ENCODE peak calls at places on chromosomes 13 and 19, in eight cellular contexts. M is stomach, H is suprapubic skin, U is transverse colon, R is breast epithelium, T is prostate gland, C is upper lobe of left lung, Y is endothelial cell of umbilical vein. V is an unnamed sample.

GRCh38 chr19:45922281-45922680 is 7.7 kb upstream of the NANOS2 start:
- DNase-seq in H (no peak), M (no peak), U (no peak), R (no peak), C (no peak), T (no peak), Y (no peak), V (no peak)

GRCh38 chr19:34096020-34096915 is 76.0 kb upstream of the LSM14A start:
- DNase-seq in Y (peak), U (no peak), M (no peak), R (no peak), H (no peak), T (peak), C (no peak), V (no peak)

GRCh38 chr19:41355802-41356201 is 2.1 kb upstream of the TGFB1 start:
- DNase-seq in Y (no peak), C (no peak), M (no peak), R (no peak), H (no peak), T (no peak), U (no peak), V (no peak)

GRCh38 chr19:49497047-49497789 is 984 bp downstream of the RPS11 start:
- DNase-seq in Y (peak), M (peak), H (peak), U (peak), T (no peak), C (no peak), R (no peak), V (peak)

GRCh38 chr19:16374436-16374835 is 49.8 kb downstream of the KLF2 start:
- DNase-seq in C (no peak), T (no peak), M (no peak), Y (no peak), R (no peak), U (no peak), H (no peak), V (no peak)

GRCh38 chr19:18098891-18099622 is 1.5 kb downstream of the MAST3 start:
- DNase-seq in C (no peak), T (no peak), H (no peak), U (peak), R (no peak), Y (no peak), M (peak), V (no peak)

GRCh38 chr19:14078406-14078805 is 5.8 kb downstream of the MISP3 start:
- DNase-seq in Y (no peak), H (no peak), U (no peak), C (no peak), M (no peak), T (no peak), R (no peak), V (no peak)

GRCh38 chr13:32211788-32212187 is 103.4 kb downstream of the ZAR1L start:
- DNase-seq in T (no peak), R (no peak), Y (no peak), M (no peak), U (no peak), H (no peak), C (no peak), V (peak)

GRCh38 chr19:3950871-3951861 is 18.3 kb downstream of the NMRK2 start:
- DNase-seq in T (no peak), U (no peak), R (no peak), C (peak), Y (no peak), H (no peak), M (no peak), V (peak)

GRCh38 chr13:93951153-93951552 is 528.3 kb downstream of the DCT start:
- DNase-seq in R (no peak), M (no peak), Y (no peak), C (no peak), H (no peak), U (no peak), T (no peak), V (no peak)

GRCh38 chr19:42132030-42132628 is at the start of gene POU2F2:
- DNase-seq in M (peak), H (no peak), T (no peak), Y (no peak), C (peak), R (no peak), U (peak), V (no peak)

GRCh38 chr13:41900918-41901317 is 60.0 kb downstream of the VWA8 start:
- DNase-seq in U (no peak), T (no peak), M (no peak), C (no peak), R (no peak), H (no peak), Y (no peak), V (no peak)

GRCh38 chr19:30111456-30111855 is 169.4 kb downstream of the URI1 start:
- DNase-seq in T (no peak), R (no peak), U (no peak), C (no peak), M (no peak), Y (no peak), H (no peak), V (no peak)

GRCh38 chr19:51689751-51690358 is 3.3 kb upstream of the SPACA6 start:
- DNase-seq in M (no peak), T (no peak), U (peak), R (no peak), C (peak), Y (peak), H (no peak), V (peak)

GRCh38 chr19:41323430-41324125 is 13.6 kb downstream of the CCDC97 start:
- DNase-seq in Y (peak), U (peak), C (peak), H (peak), M (peak), R (no peak), T (no peak), V (peak)

GRCh38 chr13:41694902-41695301 is 237.6 kb downstream of the RGCC start:
- DNase-seq in M (no peak), H (peak), T (peak), C (no peak), U (peak), Y (peak), R (no peak), V (peak)

GRCh38 chr13:97537110-97537509 is 103.1 kb downstream of the RAP2A start:
- DNase-seq in H (no peak), M (no peak), T (no peak), R (no peak), C (no peak), Y (no peak), U (no peak), V (no peak)

GRCh38 chr19:23482829-23483228 is 87.6 kb upstream of the ZNF91 start:
- DNase-seq in M (no peak), R (no peak), U (no peak), H (no peak), T (no peak), C (no peak), Y (no peak), V (no peak)

GRCh38 chr19:51368366-51369282 is at the start of gene CLDND2:
- DNase-seq in Y (no peak), U (no peak), H (no peak), M (no peak), R (no peak), C (no peak), T (no peak), V (no peak)

GRCh38 chr19:12647490-12648071 is 19.0 kb downstream of the MAN2B1 start:
- DNase-seq in C (peak), Y (peak), H (no peak), T (peak), R (peak), U (peak), M (peak), V (peak)

GRCh38 chr13:42420304-42420703 is 148.4 kb downstream of the AKAP11 start:
- DNase-seq in H (no peak), U (no peak), C (no peak), Y (no peak), R (no peak), T (no peak), M (no peak), V (no peak)

GRCh38 chr19:41588497-41589209 is 12.7 kb downstream of the CEACAM21 start:
- DNase-seq in U (no peak), C (no peak), H (no peak), R (no peak), M (no peak), T (no peak), Y (peak), V (no peak)

GRCh38 chr19:56838930-56839664 is 1.4 kb downstream of the PEG3 start:
- DNase-seq in U (peak), R (peak), T (peak), Y (peak), H (peak), C (peak), M (peak), V (peak)
- H3K4me3 ChIP-seq in U (no peak), R (peak), T (no peak), Y (no peak), H (peak), C (no peak), M (peak), V (no peak)

GRCh38 chr13:21522847-21523246 is 63.7 kb upstream of the ZDHHC20 start:
- DNase-seq in T (no peak), M (no peak), R (no peak), Y (no peak), C (no peak), H (no peak), U (no peak), V (no peak)
- TF ChIP-seq POLR2AphosphoS5 in T (no peak), M (no peak), R (no peak), Y (no peak), C (no peak), H (no peak), U (no peak), V (no peak)

DNA sequence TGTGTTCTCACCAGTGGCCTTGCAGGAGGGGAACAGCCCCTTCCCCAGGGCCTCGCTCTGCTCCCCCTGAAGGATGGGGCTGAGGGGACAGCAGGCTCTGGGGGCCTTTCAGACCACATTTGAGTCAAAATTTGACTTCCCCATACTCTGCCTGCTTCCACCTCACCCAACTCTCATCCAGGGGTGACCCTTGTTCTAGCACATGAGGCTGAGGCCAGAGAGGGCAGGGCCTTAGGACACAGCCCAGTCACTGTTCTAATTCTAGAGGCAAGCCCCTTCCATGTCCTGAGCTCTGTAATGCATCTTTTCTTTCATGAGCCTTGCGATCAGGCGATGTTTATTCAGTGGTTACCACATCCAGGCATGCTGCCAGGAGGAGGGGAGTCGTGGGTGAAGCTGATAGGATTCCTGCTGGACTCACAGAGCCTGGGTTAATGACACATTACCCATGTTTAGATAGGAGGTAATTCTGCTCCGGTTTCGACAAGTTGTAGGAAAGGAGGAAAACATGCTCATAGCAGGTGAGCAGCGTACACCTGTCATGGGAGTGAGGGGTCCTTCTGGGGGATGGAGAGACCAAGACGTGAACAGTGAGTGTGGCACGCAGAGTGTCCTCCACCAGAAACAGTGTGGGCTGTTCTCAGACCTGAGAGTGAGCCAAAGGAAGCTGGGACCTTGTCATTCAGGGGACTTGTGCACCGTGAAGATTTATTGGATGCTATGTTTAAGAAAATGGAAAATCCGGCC is 9.3 kb downstream of the RPS9 start:
- DNase-seq in M (peak), H (peak), U (peak), Y (peak), T (peak), R (peak), C (no peak), V (peak)
- TF ChIP-seq POLR2A in M (no peak), H (no peak), U (peak), Y (peak), T (no peak), R (no peak), C (no peak), V (no peak)

GRCh38 chr19:43776285-43776684 is 4.5 kb downstream of the KCNN4 start:
- DNase-seq in M (no peak), U (no peak), Y (no peak), H (no peak), C (no peak), R (no peak), T (no peak), V (no peak)

GRCh38 chr19:43777163-43777700 is 3.5 kb downstream of the KCNN4 start:
- DNase-seq in C (no peak), U (no peak), H (no peak), R (no peak), Y (no peak), T (no peak), M (no peak), V (no peak)

GRCh38 chr19:43775299-43775890 is 5.4 kb downstream of the KCNN4 start:
- DNase-seq in U (no peak), H (no peak), R (no peak), Y (no peak), T (no peak), C (no peak), M (no peak), V (no peak)

GRCh38 chr19:43773725-43774102 is 7.1 kb downstream of the KCNN4 start:
- DNase-seq in H (no peak), C (no peak), M (no peak), T (no peak), U (no peak), Y (no peak), R (no peak), V (no peak)

DNA sequence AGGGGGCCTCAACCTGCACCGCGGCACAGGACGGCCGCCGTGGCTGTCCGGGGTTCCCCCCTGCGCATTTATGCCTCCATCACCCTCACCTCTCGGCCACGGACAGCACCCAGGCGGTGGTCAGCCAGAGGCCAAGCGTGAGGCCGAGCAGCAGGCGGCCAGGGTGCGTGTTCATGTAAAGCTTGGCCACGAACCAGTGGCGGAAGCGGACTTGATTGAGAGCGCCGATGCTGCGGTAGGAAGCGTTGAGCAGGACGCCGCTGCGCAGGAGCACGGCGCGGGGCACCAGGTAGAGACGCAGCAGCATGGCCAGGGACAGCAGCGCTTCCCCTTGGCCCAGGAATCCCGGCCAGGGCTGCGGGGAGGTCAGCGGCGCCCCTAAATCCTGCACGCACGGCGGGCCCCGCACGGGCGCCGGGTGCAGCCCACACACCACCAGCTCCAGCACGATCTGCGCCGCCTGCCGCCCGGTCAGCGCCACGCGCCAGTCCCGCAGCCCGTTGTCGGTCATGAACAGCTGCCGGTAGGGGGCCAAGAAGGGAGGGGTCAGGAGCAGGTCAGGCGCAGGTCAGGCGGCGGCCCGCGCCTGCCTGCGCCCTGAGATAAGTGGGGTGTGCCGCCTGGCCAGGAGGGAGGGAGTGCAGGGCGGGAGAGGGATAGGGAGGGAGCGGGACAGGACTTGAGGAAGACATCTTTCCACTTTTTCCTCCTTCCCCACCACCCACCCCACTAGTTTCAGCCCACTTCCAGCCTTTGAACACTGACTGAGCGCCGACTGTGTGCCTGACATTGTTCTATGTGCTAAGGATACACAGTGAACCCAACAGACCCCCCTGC is 6.5 kb downstream of the KCNN4 start:
- DNase-seq in Y (peak), R (no peak), U (peak), T (no peak), H (no peak), C (peak), M (peak), V (no peak)
- H3K4me3 ChIP-seq in Y (no peak), R (peak), U (peak), T (no peak), H (peak), C (no peak), M (peak), V (peak)

GRCh38 chr19:5904302-5905071 is at the start of gene VMAC:
- DNase-seq in Y (peak), T (peak), R (peak), H (peak), U (peak), C (peak), M (peak), V (peak)
- TF ChIP-seq POLR2AphosphoS5 in Y (peak), T (peak), R (no peak), H (no peak), U (peak), C (no peak), M (peak), V (peak)

DNA sequence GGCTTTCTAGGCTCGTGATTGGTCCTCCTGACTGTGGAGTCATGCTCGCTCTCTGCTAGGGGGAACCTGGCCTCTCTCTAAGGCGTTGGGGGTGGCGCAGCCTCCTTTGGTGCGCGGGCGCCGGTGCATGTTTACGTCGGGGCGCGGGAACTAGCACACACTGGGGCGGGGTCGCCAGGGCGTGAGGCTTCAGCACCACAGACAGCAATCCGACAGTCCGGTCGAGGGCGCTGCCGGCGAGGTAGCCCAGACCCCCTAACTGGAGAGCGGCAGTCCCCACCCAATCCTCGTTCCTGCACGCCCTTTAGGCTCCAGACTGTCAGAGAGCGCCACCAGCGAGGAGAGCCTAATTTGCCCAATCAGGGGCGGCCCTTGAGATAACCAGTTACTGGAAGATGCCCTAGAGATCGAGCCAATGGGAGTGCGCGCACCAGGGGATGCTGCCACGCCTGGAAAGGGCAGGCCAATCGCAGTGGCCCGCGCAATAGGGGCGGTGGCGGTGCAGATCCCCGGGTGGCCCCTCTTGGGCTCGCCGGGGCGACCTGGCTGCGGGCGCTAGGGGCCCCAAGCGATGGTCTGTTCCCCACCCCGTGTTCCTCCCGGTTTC is 1.0 kb upstream of the ELAVL3 start:
- DNase-seq in Y (peak), H (peak), M (peak), U (peak), R (no peak), C (peak), T (peak), V (peak)
- TF ChIP-seq POLR2A in Y (no peak), H (no peak), M (no peak), U (no peak), R (no peak), C (no peak), T (no peak), V (no peak)

DNA sequence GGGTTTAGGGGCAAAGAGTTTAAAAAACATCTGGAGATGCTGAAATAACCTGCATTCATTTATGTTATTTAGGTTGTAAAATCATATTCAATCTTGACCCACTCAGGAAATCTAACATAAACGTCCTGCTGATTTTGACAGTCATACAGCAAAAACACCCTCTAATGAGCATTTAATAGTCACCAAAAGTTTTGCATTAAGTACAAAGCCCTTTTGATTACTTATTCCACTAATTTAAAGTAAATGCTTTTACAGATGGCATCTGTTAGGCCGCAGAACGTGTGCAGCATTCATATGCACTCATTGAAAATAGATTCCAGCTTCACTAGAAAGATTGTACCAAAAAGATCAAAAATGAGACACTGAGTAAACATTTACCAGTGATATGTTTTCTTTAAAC is 1295.1 kb downstream of the EFNB2 start:
- DNase-seq in M (no peak), H (no peak), R (no peak), C (no peak), U (no peak), T (no peak), Y (no peak), V (no peak)
- H3K4me3 ChIP-seq in M (no peak), H (no peak), R (no peak), C (no peak), U (no peak), T (no peak), Y (no peak), V (no peak)

V was measured in sigmoid colon.